ENCODE peak calls at places on chromosomes 7 and 10, in four cellular contexts. G, P, N and R are unnamed samples.

GRCh38 chr7:103727982-103728610 is 261.4 kb downstream of the RELN start:
- DNase-seq in N (no peak), G (no peak), P (no peak), R (no peak)

GRCh38 chr7:5494683-5495561 is 71.3 kb upstream of the TNRC18 start:
- DNase-seq in N (peak), P (peak), G (no peak), R (peak)

GRCh38 chr7:127887631-127888030 is 143.6 kb downstream of the LRRC4 start:
- DNase-seq in N (no peak), G (no peak), P (no peak), R (no peak)

GRCh38 chr10:85311599-85312337 is 983.4 kb downstream of the CCSER2 start:
- DNase-seq in G (no peak), P (no peak), N (no peak), R (no peak)

GRCh38 chr7:1549357-1550004 is 6.5 kb downstream of the TMEM184A start:
- DNase-seq in G (no peak), N (no peak), P (no peak), R (no peak)

GRCh38 chr10:30630571-30630970 is 1.0 kb upstream of the LYZL2 start:
- DNase-seq in N (no peak), P (no peak), G (peak), R (no peak)

GRCh38 chr10:83917519-83918506 is 221.5 kb upstream of the GHITM start:
- DNase-seq in G (no peak), P (peak), N (no peak), R (no peak)

GRCh38 chr7:124284937-124285336 is 252.1 kb upstream of the TMEM229A start:
- DNase-seq in P (no peak), G (no peak), N (no peak), R (no peak)

GRCh38 chr10:43943119-43943824 is 294.6 kb upstream of the ZNF32 start:
- DNase-seq in N (no peak), P (no peak), G (no peak), R (no peak)

GRCh38 chr7:2583798-2584580 is 25.2 kb downstream of the IQCE start:
- DNase-seq in N (no peak), G (no peak), P (no peak), R (no peak)